ENCODE peak calls at places on chromosomes 3 and 15, in ten cellular contexts. C, I, P, O, U, W, L, F, N and A are unnamed samples.

GRCh38 chr15:84761534-84762190 is 13.3 kb downstream of the ZNF592 start:
- DNase-seq in C (no peak), I (no peak), P (no peak), O (no peak), U (no peak), W (no peak), L (no peak), F (peak; percentile 14), N (peak; percentile 19), A (no peak)

GRCh38 chr3:94694894-94695293 is 632.0 kb downstream of the NSUN3 start:
- DNase-seq in C (no peak), I (no peak), P (no peak), O (no peak), U (no peak), W (no peak), L (no peak), F (no peak), N (no peak), A (no peak)

GRCh38 chr15:59035157-59035556 is 47.7 kb downstream of the RNF111 start:
- DNase-seq in C (no peak), I (no peak), P (no peak), O (no peak), U (no peak), W (no peak), L (no peak), F (no peak), N (no peak), A (no peak)

GRCh38 chr3:108302570-108302969 is 6.2 kb downstream of the HHLA2 start:
- DNase-seq in C (no peak), I (no peak), P (no peak), O (no peak), U (no peak), W (no peak), L (no peak), F (no peak), N (no peak), A (no peak)

GRCh38 chr3:149442845-149443544 is 31.5 kb upstream of the TM4SF4 start:
- DNase-seq in C (no peak), I (no peak), P (no peak), O (no peak), U (no peak), W (peak; percentile 55), L (no peak), F (no peak), N (no peak), A (peak; percentile 28)

GRCh38 chr3:44468572-44469520 is 8.6 kb downstream of the ZNF445 start:
- DNase-seq in C (no peak), I (no peak), P (no peak), O (no peak), U (no peak), W (peak; percentile 20), L (peak; percentile 34), F (no peak), N (peak; percentile 60), A (no peak)

GRCh38 chr3:121855555-121855954 is 20.5 kb downstream of the EAF2 start:
- DNase-seq in C (no peak), I (no peak), P (no peak), O (no peak), U (peak; percentile 6), W (peak; percentile 12), L (no peak), F (no peak), N (no peak), A (no peak)

GRCh38 chr3:149395107-149396089 is 17.9 kb upstream of the TM4SF1 start:
- DNase-seq in C (no peak), I (no peak), P (no peak), O (peak; percentile 41), U (peak; percentile 53), W (peak; percentile 84), L (peak; percentile 90), F (no peak), N (no peak), A (no peak)

GRCh38 chr15:58698887-58699641 is 50.4 kb downstream of the ADAM10 start:
- DNase-seq in C (no peak), I (no peak), P (no peak), O (no peak), U (no peak), W (no peak), L (no peak), F (no peak), N (no peak), A (no peak)

GRCh38 chr15:101044625-101045235 is 125.6 kb downstream of the LRRK1 start:
- DNase-seq in C (no peak), I (no peak), P (no peak), O (no peak), U (no peak), W (no peak), L (peak; percentile 77), F (no peak), N (no peak), A (no peak)

GRCh38 chr3:160006282-160007163 is 17.9 kb downstream of the IL12A start:
- DNase-seq in C (no peak), I (no peak), P (no peak), O (peak; percentile 62), U (peak; percentile 33), W (peak; percentile 83), L (no peak), F (peak; percentile 68), N (no peak), A (peak; percentile 84)

GRCh38 chr15:36970522-36970921 is 129.8 kb downstream of the MEIS2 start:
- DNase-seq in C (no peak), I (no peak), P (no peak), O (no peak), U (peak; percentile 45), W (no peak), L (no peak), F (no peak), N (no peak), A (no peak)

GRCh38 chr15:59180946-59181345 is 25.7 kb upstream of the LDHAL6B start:
- DNase-seq in C (no peak), I (no peak), P (no peak), O (no peak), U (no peak), W (peak; percentile 46), L (no peak), F (no peak), N (no peak), A (no peak)

GRCh38 chr3:189863031-189863430 is 231.8 kb downstream of the TP63 start:
- DNase-seq in C (no peak), I (no peak), P (no peak), O (peak; percentile 16), U (no peak), W (peak; percentile 39), L (no peak), F (no peak), N (no peak), A (no peak)

GRCh38 chr3:33047842-33048834 is 48.8 kb downstream of the GLB1 start:
- DNase-seq in C (peak; percentile 82), I (peak; percentile 52), P (no peak), O (no peak), U (no peak), W (no peak), L (no peak), F (no peak), N (peak; percentile 49), A (no peak)

GRCh38 chr15:65970937-65971740 is 101.8 kb downstream of the RAB11A start:
- DNase-seq in C (no peak), I (no peak), P (no peak), O (no peak), U (no peak), W (no peak), L (no peak), F (no peak), N (no peak), A (no peak)

GRCh38 chr3:160941885-160942494 is 163.2 kb downstream of the B3GALNT1 start:
- DNase-seq in C (peak; percentile 51), I (peak; percentile 61), P (no peak), O (peak; percentile 69), U (no peak), W (peak; percentile 79), L (peak; percentile 87), F (peak; percentile 69), N (peak; percentile 78), A (no peak)

GRCh38 chr3:155919728-155920127 is 49.3 kb downstream of the GMPS start:
- DNase-seq in C (no peak), I (no peak), P (no peak), O (no peak), U (no peak), W (no peak), L (no peak), F (no peak), N (no peak), A (no peak)

GRCh38 chr15:76169792-76170425 is 110.1 kb downstream of the TMEM266 start:
- DNase-seq in C (no peak), I (no peak), P (no peak), O (no peak), U (no peak), W (no peak), L (no peak), F (no peak), N (no peak), A (no peak)

GRCh38 chr3:23129817-23130216 is 73.3 kb upstream of the UBE2E2 start:
- DNase-seq in C (no peak), I (no peak), P (no peak), O (peak; percentile 59), U (peak; percentile 25), W (peak; percentile 19), L (no peak), F (no peak), N (no peak), A (no peak)

GRCh38 chr3:41033956-41034519 is 165.3 kb upstream of the CTNNB1 start:
- DNase-seq in C (no peak), I (no peak), P (no peak), O (no peak), U (no peak), W (no peak), L (no peak), F (no peak), N (no peak), A (no peak)

GRCh38 chr3:28672411-28672810 is 323.8 kb upstream of the AZI2 start:
- DNase-seq in C (no peak), I (no peak), P (no peak), O (no peak), U (no peak), W (no peak), L (no peak), F (no peak), N (no peak), A (no peak)

GRCh38 chr3:64888840-64889239 is 201.0 kb upstream of the ADAMTS9 start:
- DNase-seq in C (no peak), I (no peak), P (no peak), O (no peak), U (no peak), W (no peak), L (no peak), F (no peak), N (no peak), A (no peak)

GRCh38 chr3:77186728-77187127 is 146.8 kb downstream of the ROBO2 start:
- DNase-seq in C (no peak), I (no peak), P (no peak), O (no peak), U (no peak), W (peak; percentile 8), L (no peak), F (no peak), N (no peak), A (no peak)

GRCh38 chr3:35528728-35529127 is 110.6 kb upstream of the ARPP21 start:
- DNase-seq in C (no peak), I (no peak), P (no peak), O (no peak), U (no peak), W (no peak), L (no peak), F (no peak), N (no peak), A (no peak)

GRCh38 chr3:31341130-31341529 is 191.6 kb upstream of the STT3B start:
- DNase-seq in C (no peak), I (no peak), P (no peak), O (no peak), U (no peak), W (no peak), L (no peak), F (peak; percentile 18), N (no peak), A (no peak)

GRCh38 chr15:33098082-33099058 is 96.1 kb downstream of the FMN1 start:
- DNase-seq in C (no peak), I (no peak), P (no peak), O (no peak), U (no peak), W (peak; percentile 39), L (no peak), F (no peak), N (no peak), A (no peak)

GRCh38 chr3:42960282-42960681 is 18.8 kb upstream of the GASK1A start:
- DNase-seq in C (no peak), I (no peak), P (no peak), O (no peak), U (no peak), W (peak; percentile 9), L (no peak), F (no peak), N (no peak), A (peak; percentile 52)